ENCODE peak calls at places on chromosomes 13 and 19, in nine cellular contexts. One of them, this sample, is unnamed.

GRCh38 chr13:113632706-113633484 is 25.1 kb downstream of the ATP4B start:
- DNase-seq in osteoblast: no peak
- DNase-seq in Caco-2: no peak
- DNase-seq in left ventricle myocardium inferior: peak
- DNase-seq in OCI-LY7: no peak
- DNase-seq in AG09319: no peak
- DNase-seq in progenitor cell of endocrine pancreas: no peak
- DNase-seq in ascending aorta: no peak
- DNase-seq in AG10803: no peak
- DNase-seq in this sample: no peak

GRCh38 chr13:36217456-36217855 is 3.1 kb upstream of the SOHLH2 start:
- DNase-seq in OCI-LY7: no peak
- DNase-seq in progenitor cell of endocrine pancreas: no peak
- DNase-seq in osteoblast: no peak
- DNase-seq in ascending aorta: no peak
- DNase-seq in left ventricle myocardium inferior: no peak
- DNase-seq in Caco-2: no peak
- DNase-seq in AG10803: no peak
- DNase-seq in AG09319: no peak
- DNase-seq in this sample: no peak

GRCh38 chr13:113935081-113935511 is 38.8 kb downstream of the C13orf46 start:
- DNase-seq in osteoblast: peak
- DNase-seq in OCI-LY7: no peak
- DNase-seq in Caco-2: no peak
- DNase-seq in AG09319: no peak
- DNase-seq in left ventricle myocardium inferior: no peak
- DNase-seq in ascending aorta: no peak
- DNase-seq in progenitor cell of endocrine pancreas: no peak
- DNase-seq in AG10803: no peak
- DNase-seq in this sample: no peak

GRCh38 chr13:79307433-79307861 is 98.6 kb downstream of the RBM26 start:
- DNase-seq in AG10803: no peak
- DNase-seq in osteoblast: no peak
- DNase-seq in ascending aorta: no peak
- DNase-seq in left ventricle myocardium inferior: no peak
- DNase-seq in progenitor cell of endocrine pancreas: no peak
- DNase-seq in Caco-2: no peak
- DNase-seq in OCI-LY7: no peak
- DNase-seq in AG09319: no peak
- DNase-seq in this sample: no peak

GRCh38 chr13:44385847-44386246 is 12.2 kb downstream of the SERP2 start:
- DNase-seq in AG09319: no peak
- DNase-seq in Caco-2: no peak
- DNase-seq in left ventricle myocardium inferior: no peak
- DNase-seq in progenitor cell of endocrine pancreas: no peak
- DNase-seq in ascending aorta: no peak
- DNase-seq in osteoblast: no peak
- DNase-seq in OCI-LY7: no peak
- DNase-seq in AG10803: no peak
- DNase-seq in this sample: no peak

GRCh38 chr13:21638319-21639282 is 32.3 kb upstream of the FGF9 start:
- DNase-seq in AG10803: peak
- DNase-seq in AG09319: no peak
- DNase-seq in osteoblast: no peak
- DNase-seq in ascending aorta: no peak
- DNase-seq in progenitor cell of endocrine pancreas: no peak
- DNase-seq in OCI-LY7: peak
- DNase-seq in Caco-2: peak
- DNase-seq in left ventricle myocardium inferior: no peak
- DNase-seq in this sample: peak

GRCh38 chr19:48608798-48609263 is 2.3 kb downstream of the SPACA4 start:
- DNase-seq in progenitor cell of endocrine pancreas: no peak
- DNase-seq in ascending aorta: no peak
- DNase-seq in Caco-2: peak
- DNase-seq in OCI-LY7: peak
- DNase-seq in AG09319: no peak
- DNase-seq in AG10803: peak
- DNase-seq in osteoblast: peak
- DNase-seq in left ventricle myocardium inferior: no peak
- DNase-seq in this sample: no peak

GRCh38 chr19:32889137-32889934 is 19.8 kb upstream of the SLC7A9 start:
- DNase-seq in OCI-LY7: no peak
- DNase-seq in progenitor cell of endocrine pancreas: no peak
- DNase-seq in osteoblast: no peak
- DNase-seq in AG09319: no peak
- DNase-seq in left ventricle myocardium inferior: no peak
- DNase-seq in AG10803: no peak
- DNase-seq in Caco-2: no peak
- DNase-seq in ascending aorta: no peak
- DNase-seq in this sample: no peak

GRCh38 chr19:3324405-3324856 is 42.0 kb upstream of the NFIC start:
- DNase-seq in osteoblast: peak
- DNase-seq in left ventricle myocardium inferior: peak
- DNase-seq in Caco-2: peak
- DNase-seq in AG10803: no peak
- DNase-seq in ascending aorta: no peak
- DNase-seq in AG09319: no peak
- DNase-seq in progenitor cell of endocrine pancreas: peak
- DNase-seq in OCI-LY7: peak
- DNase-seq in this sample: no peak

GRCh38 chr13:110405597-110406450 is 98.7 kb downstream of the COL4A2 start:
- DNase-seq in osteoblast: peak
- DNase-seq in AG10803: peak
- DNase-seq in Caco-2: no peak
- DNase-seq in OCI-LY7: no peak
- DNase-seq in AG09319: no peak
- DNase-seq in progenitor cell of endocrine pancreas: no peak
- DNase-seq in left ventricle myocardium inferior: no peak
- DNase-seq in ascending aorta: no peak
- DNase-seq in this sample: peak

GRCh38 chr13:104571161-104571889 is 1505.1 kb upstream of the SLC10A2 start:
- DNase-seq in Caco-2: peak
- DNase-seq in left ventricle myocardium inferior: no peak
- DNase-seq in progenitor cell of endocrine pancreas: peak
- DNase-seq in AG10803: peak
- DNase-seq in AG09319: no peak
- DNase-seq in ascending aorta: peak
- DNase-seq in osteoblast: peak
- DNase-seq in OCI-LY7: no peak
- DNase-seq in this sample: peak
- TF ChIP-seq CTCF in Caco-2: peak
- TF ChIP-seq CTCF in left ventricle myocardium inferior: peak
- TF ChIP-seq CTCF in progenitor cell of endocrine pancreas: peak
- TF ChIP-seq CTCF in AG10803: peak
- TF ChIP-seq CTCF in AG09319: no peak
- TF ChIP-seq CTCF in ascending aorta: peak
- TF ChIP-seq CTCF in osteoblast: peak
- TF ChIP-seq CTCF in OCI-LY7: no peak
- TF ChIP-seq CTCF in this sample: peak

GRCh38 chr19:19203012-19203856 is at the start of gene NR2C2AP:
- DNase-seq in AG10803: peak
- DNase-seq in progenitor cell of endocrine pancreas: peak
- DNase-seq in left ventricle myocardium inferior: peak
- DNase-seq in osteoblast: peak
- DNase-seq in OCI-LY7: peak
- DNase-seq in ascending aorta: peak
- DNase-seq in AG09319: peak
- DNase-seq in Caco-2: peak
- DNase-seq in this sample: peak
- TF ChIP-seq CTCF in AG10803: no peak
- TF ChIP-seq CTCF in progenitor cell of endocrine pancreas: no peak
- TF ChIP-seq CTCF in left ventricle myocardium inferior: no peak
- TF ChIP-seq CTCF in osteoblast: no peak
- TF ChIP-seq CTCF in OCI-LY7: no peak
- TF ChIP-seq CTCF in ascending aorta: no peak
- TF ChIP-seq CTCF in AG09319: no peak
- TF ChIP-seq CTCF in Caco-2: no peak
- TF ChIP-seq CTCF in this sample: no peak

DNA sequence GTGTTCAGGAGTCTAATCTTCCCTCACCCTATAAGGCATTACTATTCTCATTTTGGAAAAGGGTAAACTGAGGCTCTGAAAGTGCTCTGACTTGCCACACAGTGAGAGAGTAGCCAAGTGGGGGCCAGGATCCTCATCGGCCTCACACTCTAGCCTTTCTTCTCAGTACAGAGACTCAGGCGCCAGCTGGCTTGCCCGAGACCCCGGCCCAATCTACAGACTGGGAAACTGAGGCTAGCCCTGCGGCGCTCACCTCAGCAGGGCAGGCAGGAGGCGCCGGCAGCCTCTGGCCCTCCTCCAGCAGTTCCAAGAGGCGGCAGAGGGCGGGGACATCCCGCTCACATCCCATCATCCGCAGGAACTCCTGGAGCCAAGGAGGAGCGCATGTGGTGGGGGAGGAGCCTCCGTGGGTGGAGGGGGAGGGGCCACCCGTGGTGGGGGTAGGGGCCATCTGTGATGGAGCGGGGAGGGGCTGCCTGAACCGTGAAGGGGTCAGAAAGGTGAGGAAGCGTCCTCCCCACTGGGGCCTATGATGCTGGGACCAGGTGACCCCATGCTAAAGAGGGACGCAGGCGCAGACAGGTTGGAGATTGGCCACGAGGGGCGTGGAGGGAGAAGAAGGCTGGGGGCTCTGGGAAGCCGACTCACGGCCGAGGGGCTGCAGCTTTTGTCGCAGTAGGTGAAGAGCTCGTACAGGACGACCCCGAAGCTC is 8.7 kb upstream of the INSL3 start:
- DNase-seq in AG10803: peak
- DNase-seq in OCI-LY7: no peak
- DNase-seq in Caco-2: no peak
- DNase-seq in ascending aorta: no peak
- DNase-seq in osteoblast: peak
- DNase-seq in progenitor cell of endocrine pancreas: peak
- DNase-seq in left ventricle myocardium inferior: no peak
- DNase-seq in AG09319: no peak
- DNase-seq in this sample: no peak
- TF ChIP-seq CTCF in AG10803: no peak
- TF ChIP-seq CTCF in OCI-LY7: no peak
- TF ChIP-seq CTCF in Caco-2: no peak
- TF ChIP-seq CTCF in ascending aorta: no peak
- TF ChIP-seq CTCF in osteoblast: no peak
- TF ChIP-seq CTCF in progenitor cell of endocrine pancreas: no peak
- TF ChIP-seq CTCF in left ventricle myocardium inferior: no peak
- TF ChIP-seq CTCF in AG09319: no peak
- TF ChIP-seq CTCF in this sample: no peak

GRCh38 chr19:45922281-45922680 is 7.7 kb upstream of the NANOS2 start:
- DNase-seq in Caco-2: peak
- DNase-seq in progenitor cell of endocrine pancreas: no peak
- DNase-seq in ascending aorta: no peak
- DNase-seq in AG09319: no peak
- DNase-seq in OCI-LY7: peak
- DNase-seq in left ventricle myocardium inferior: no peak
- DNase-seq in AG10803: no peak
- DNase-seq in osteoblast: peak
- DNase-seq in this sample: no peak
- TF ChIP-seq CTCF in Caco-2: peak
- TF ChIP-seq CTCF in progenitor cell of endocrine pancreas: peak
- TF ChIP-seq CTCF in ascending aorta: no peak
- TF ChIP-seq CTCF in AG09319: no peak
- TF ChIP-seq CTCF in OCI-LY7: peak
- TF ChIP-seq CTCF in left ventricle myocardium inferior: no peak
- TF ChIP-seq CTCF in AG10803: peak
- TF ChIP-seq CTCF in osteoblast: peak
- TF ChIP-seq CTCF in this sample: peak

DNA sequence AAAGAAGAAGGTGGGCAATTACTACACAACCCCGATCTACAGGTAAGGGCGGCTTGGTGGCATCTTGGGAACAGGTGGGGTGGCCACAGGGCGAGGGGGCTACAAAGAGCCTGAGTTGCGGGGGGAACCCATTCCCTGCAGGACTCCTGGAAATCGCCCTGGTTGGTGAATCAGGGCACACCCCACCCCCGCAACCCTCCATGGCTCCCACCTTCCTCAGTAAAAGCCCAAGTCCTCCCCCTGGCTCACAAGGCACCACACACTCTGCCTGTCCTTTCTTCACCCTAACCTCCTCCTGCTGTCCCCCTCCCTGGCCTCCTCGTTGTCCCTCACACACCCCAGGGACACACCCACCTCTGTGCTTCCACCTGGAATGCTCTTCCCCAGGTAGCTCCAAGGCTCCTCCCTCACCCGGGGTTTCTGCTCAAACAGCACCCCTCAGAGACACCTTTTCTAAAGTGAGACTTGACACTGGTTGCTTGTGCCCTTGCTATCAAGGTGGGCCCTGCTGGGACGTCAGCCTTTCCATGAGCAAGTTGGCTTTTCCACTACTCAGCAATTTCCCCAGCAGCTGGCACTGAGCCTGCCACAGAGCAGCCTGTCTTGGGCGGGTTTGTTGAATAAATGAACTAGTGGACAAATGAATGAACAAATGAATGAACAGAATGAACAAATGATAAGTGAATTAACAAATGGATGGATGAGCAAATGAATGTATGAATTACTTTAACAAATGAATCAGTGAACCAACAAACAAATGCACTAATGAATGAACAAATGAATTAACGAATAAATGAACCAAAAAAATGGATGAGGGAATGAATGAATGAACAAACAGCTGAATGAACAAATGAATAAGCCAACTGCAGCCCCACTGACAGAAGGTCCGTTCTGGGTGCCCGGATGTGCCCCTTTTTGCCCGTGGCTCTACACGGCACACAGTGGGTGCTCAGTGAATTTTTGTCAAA is 6.2 kb upstream of the MRI1 start:
- DNase-seq in OCI-LY7: no peak
- DNase-seq in osteoblast: no peak
- DNase-seq in left ventricle myocardium inferior: no peak
- DNase-seq in Caco-2: no peak
- DNase-seq in AG10803: no peak
- DNase-seq in progenitor cell of endocrine pancreas: no peak
- DNase-seq in AG09319: no peak
- DNase-seq in ascending aorta: no peak
- DNase-seq in this sample: no peak
- TF ChIP-seq CTCF in OCI-LY7: no peak
- TF ChIP-seq CTCF in osteoblast: no peak
- TF ChIP-seq CTCF in left ventricle myocardium inferior: no peak
- TF ChIP-seq CTCF in Caco-2: no peak
- TF ChIP-seq CTCF in AG10803: no peak
- TF ChIP-seq CTCF in progenitor cell of endocrine pancreas: no peak
- TF ChIP-seq CTCF in AG09319: no peak
- TF ChIP-seq CTCF in ascending aorta: no peak
- TF ChIP-seq CTCF in this sample: no peak

This sample was measured in HFFc6.